ENCODE peak calls at places on chromosomes 1 and 21, in six cellular contexts. One of them, this sample, is unnamed. For H3K27me3, the result is how much of the 10 kb centered on the place peaks cover.

GRCh38 chr1:205677152-205677551 is 3.2 kb downstream of the SLC45A3 start:
- DNase-seq in H1: no peak
- DNase-seq in lower lobe of right lung: no peak
- DNase-seq in hepatocyte: no peak
- DNase-seq in spleen: no peak
- DNase-seq in Peyer's patch: no peak
- DNase-seq in this sample: no peak

GRCh38 chr21:44549525-44550211 is 1.6 kb downstream of the KRTAP10-2 start:
- DNase-seq in Peyer's patch: no peak
- DNase-seq in lower lobe of right lung: peak
- DNase-seq in hepatocyte: no peak
- DNase-seq in spleen: peak
- DNase-seq in H1: peak
- DNase-seq in this sample: no peak

GRCh38 chr21:25133939-25134338 is 473.3 kb downstream of the MRPL39 start:
- DNase-seq in spleen: no peak
- DNase-seq in H1: no peak
- DNase-seq in hepatocyte: no peak
- DNase-seq in lower lobe of right lung: no peak
- DNase-seq in Peyer's patch: no peak
- DNase-seq in this sample: no peak

GRCh38 chr1:43835141-43836021 is 98.2 kb upstream of the ARTN start:
- DNase-seq in hepatocyte: no peak
- DNase-seq in H1: no peak
- DNase-seq in Peyer's patch: no peak
- DNase-seq in lower lobe of right lung: no peak
- DNase-seq in spleen: no peak
- DNase-seq in this sample: no peak

GRCh38 chr1:38194486-38194885 is 147.9 kb upstream of the POU3F1 start:
- DNase-seq in Peyer's patch: no peak
- DNase-seq in lower lobe of right lung: peak
- DNase-seq in hepatocyte: no peak
- DNase-seq in spleen: no peak
- DNase-seq in H1: no peak
- DNase-seq in this sample: no peak

GRCh38 chr1:105072446-105072845 is 1322.7 kb downstream of the AMY1C start:
- DNase-seq in Peyer's patch: no peak
- DNase-seq in hepatocyte: no peak
- DNase-seq in spleen: no peak
- DNase-seq in H1: no peak
- DNase-seq in lower lobe of right lung: no peak
- DNase-seq in this sample: no peak

GRCh38 chr1:9275567-9276034 is 17.1 kb upstream of the SPSB1 start:
- DNase-seq in spleen: peak
- DNase-seq in hepatocyte: no peak
- DNase-seq in lower lobe of right lung: peak
- DNase-seq in Peyer's patch: peak
- DNase-seq in H1: no peak
- DNase-seq in this sample: peak

GRCh38 chr1:150281758-150282557 is at the start of gene CIART:
- DNase-seq in spleen: peak
- DNase-seq in hepatocyte: peak
- DNase-seq in Peyer's patch: peak
- DNase-seq in H1: peak
- DNase-seq in lower lobe of right lung: peak
- DNase-seq in this sample: peak

GRCh38 chr1:229217716-229218115 is 53.2 kb upstream of the RAB4A start:
- DNase-seq in H1: no peak
- DNase-seq in lower lobe of right lung: no peak
- DNase-seq in hepatocyte: no peak
- DNase-seq in spleen: no peak
- DNase-seq in Peyer's patch: no peak
- DNase-seq in this sample: no peak

GRCh38 chr21:42563261-42564045 is 49.8 kb downstream of the SLC37A1 start:
- DNase-seq in hepatocyte: no peak
- DNase-seq in H1: no peak
- DNase-seq in lower lobe of right lung: peak
- DNase-seq in Peyer's patch: no peak
- DNase-seq in spleen: peak
- DNase-seq in this sample: no peak

GRCh38 chr1:234208791-234209190 is 164.5 kb upstream of the COA6 start:
- DNase-seq in H1: no peak
- DNase-seq in spleen: no peak
- DNase-seq in lower lobe of right lung: no peak
- DNase-seq in Peyer's patch: no peak
- DNase-seq in hepatocyte: no peak
- DNase-seq in this sample: no peak

GRCh38 chr1:30727796-30728195 is 4.4 kb upstream of the MATN1 start:
- DNase-seq in spleen: no peak
- DNase-seq in hepatocyte: peak
- DNase-seq in Peyer's patch: no peak
- DNase-seq in lower lobe of right lung: no peak
- DNase-seq in H1: no peak
- DNase-seq in this sample: no peak

GRCh38 chr1:202806845-202807366 is 1.3 kb downstream of the KDM5B start:
- DNase-seq in hepatocyte: peak
- DNase-seq in spleen: peak
- DNase-seq in lower lobe of right lung: no peak
- DNase-seq in Peyer's patch: peak
- DNase-seq in H1: peak
- DNase-seq in this sample: no peak

GRCh38 chr1:230010618-230011332 is 56.3 kb upstream of the GALNT2 start:
- DNase-seq in spleen: no peak
- DNase-seq in H1: no peak
- DNase-seq in lower lobe of right lung: no peak
- DNase-seq in hepatocyte: no peak
- DNase-seq in Peyer's patch: no peak
- DNase-seq in this sample: no peak

GRCh38 chr1:5798151-5798730 is 194.0 kb downstream of the NPHP4 start:
- DNase-seq in H1: peak
- DNase-seq in hepatocyte: no peak
- DNase-seq in lower lobe of right lung: no peak
- DNase-seq in Peyer's patch: no peak
- DNase-seq in spleen: no peak
- DNase-seq in this sample: no peak

GRCh38 chr1:50023292-50024159 is at the start of gene AGBL4:
- DNase-seq in hepatocyte: no peak
- DNase-seq in lower lobe of right lung: peak
- DNase-seq in H1: peak
- DNase-seq in spleen: peak
- DNase-seq in Peyer's patch: peak
- DNase-seq in this sample: no peak

GRCh38 chr1:245051349-245052221 is 103.2 kb upstream of the KIF26B start:
- DNase-seq in spleen: peak
- DNase-seq in hepatocyte: peak
- DNase-seq in lower lobe of right lung: peak
- DNase-seq in H1: peak
- DNase-seq in Peyer's patch: no peak
- DNase-seq in this sample: no peak
- H3K27me3 ChIP-seq in spleen: under half
- H3K27me3 ChIP-seq in hepatocyte: under half
- H3K27me3 ChIP-seq in lower lobe of right lung: under half
- H3K27me3 ChIP-seq in H1: under half
- H3K27me3 ChIP-seq in Peyer's patch: under half
- H3K27me3 ChIP-seq in this sample: under half

DNA sequence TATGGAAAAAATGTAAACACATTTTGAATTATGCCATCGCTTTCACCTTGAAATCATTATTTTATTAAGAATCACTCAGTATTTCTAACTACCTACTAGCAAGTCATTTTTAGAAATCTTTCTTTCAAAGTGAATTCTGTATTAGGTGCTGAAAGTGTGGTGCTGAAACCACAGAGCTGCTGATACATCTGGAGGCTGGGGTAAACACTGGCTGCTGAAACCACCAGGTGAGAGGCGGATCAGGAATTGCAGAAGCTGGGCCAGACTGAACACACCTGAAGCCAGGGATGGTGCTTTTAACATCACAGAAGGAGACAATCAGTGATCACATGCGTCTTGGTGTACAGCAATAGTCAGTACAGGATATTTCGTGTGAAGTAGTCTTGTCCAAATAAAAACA is 42.2 kb upstream of the KCNE1 start:
- DNase-seq in Peyer's patch: no peak
- DNase-seq in H1: no peak
- DNase-seq in lower lobe of right lung: no peak
- DNase-seq in spleen: no peak
- DNase-seq in hepatocyte: no peak
- DNase-seq in this sample: no peak
- H3K27ac ChIP-seq in Peyer's patch: no peak
- H3K27ac ChIP-seq in H1: no peak
- H3K27ac ChIP-seq in lower lobe of right lung: no peak
- H3K27ac ChIP-seq in spleen: no peak
- H3K27ac ChIP-seq in hepatocyte: no peak
- H3K27ac ChIP-seq in this sample: no peak

DNA sequence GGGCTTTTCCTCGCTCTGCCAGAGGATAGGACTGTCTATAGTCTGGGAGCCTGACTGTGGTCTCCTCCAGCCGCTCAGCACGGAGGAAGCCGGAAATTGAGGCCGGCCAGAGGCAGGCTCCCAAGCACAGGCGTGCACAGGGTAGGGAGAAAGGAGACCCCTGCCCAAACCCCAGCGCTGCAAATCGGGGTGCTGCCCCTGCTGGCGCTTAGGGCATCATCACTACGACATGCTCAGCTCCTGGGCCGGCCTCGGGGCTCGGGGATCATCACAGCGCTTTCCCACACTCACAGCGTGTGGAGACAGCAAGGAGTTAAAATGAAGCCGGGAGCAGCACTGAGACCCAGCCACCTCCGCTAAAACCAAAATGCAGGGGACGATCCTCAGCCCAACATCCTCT is 62.8 kb upstream of the ARHGEF16 start:
- DNase-seq in Peyer's patch: no peak
- DNase-seq in lower lobe of right lung: no peak
- DNase-seq in hepatocyte: no peak
- DNase-seq in spleen: no peak
- DNase-seq in H1: peak
- DNase-seq in this sample: no peak
- H3K4me3 ChIP-seq in Peyer's patch: no peak
- H3K4me3 ChIP-seq in lower lobe of right lung: no peak
- H3K4me3 ChIP-seq in hepatocyte: no peak
- H3K4me3 ChIP-seq in spleen: no peak
- H3K4me3 ChIP-seq in H1: no peak
- H3K4me3 ChIP-seq in this sample: no peak

GRCh38 chr1:165365344-165365743 is 8.8 kb upstream of the LMX1A start:
- DNase-seq in Peyer's patch: no peak
- DNase-seq in hepatocyte: no peak
- DNase-seq in H1: no peak
- DNase-seq in lower lobe of right lung: no peak
- DNase-seq in spleen: no peak
- DNase-seq in this sample: no peak
- H3K27me3 ChIP-seq in Peyer's patch: under half
- H3K27me3 ChIP-seq in hepatocyte: under half
- H3K27me3 ChIP-seq in H1: under half
- H3K27me3 ChIP-seq in lower lobe of right lung: under half
- H3K27me3 ChIP-seq in spleen: half or more
- H3K27me3 ChIP-seq in this sample: under half